ENCODE peak calls at places on chromosomes 5 and 9, in six cellular contexts. One of them, this sample, is unnamed.
A peak's percentile ranks its signal among the peaks of the same experiment; 100 is the strongest.

GRCh38 chr5:179269781-179270543 is 75.3 kb downstream of the ADAMTS2 start:
- DNase-seq in H4: no peak
- DNase-seq in substantia nigra: no peak
- DNase-seq in WTC11: no peak
- DNase-seq in BJ: peak; percentile 88
- DNase-seq in mucosa of gallbladder: no peak
- DNase-seq in this sample: no peak

GRCh38 chr9:135797507-135798302 is 95.7 kb downstream of the KCNT1 start:
- DNase-seq in H4: peak; percentile 40
- DNase-seq in substantia nigra: peak; percentile 27
- DNase-seq in WTC11: peak; percentile 88
- DNase-seq in BJ: no peak
- DNase-seq in mucosa of gallbladder: no peak
- DNase-seq in this sample: peak; percentile 74

GRCh38 chr5:52964138-52964537 is 25.0 kb upstream of the ITGA2 start:
- DNase-seq in H4: peak; percentile 22
- DNase-seq in substantia nigra: no peak
- DNase-seq in WTC11: no peak
- DNase-seq in BJ: no peak
- DNase-seq in mucosa of gallbladder: no peak
- DNase-seq in this sample: no peak

GRCh38 chr9:137975936-137976565 is 98.5 kb downstream of the CACNA1B start:
- DNase-seq in H4: no peak
- DNase-seq in substantia nigra: no peak
- DNase-seq in WTC11: no peak
- DNase-seq in BJ: no peak
- DNase-seq in mucosa of gallbladder: no peak
- DNase-seq in this sample: no peak

GRCh38 chr5:37838152-37838932 is 1.5 kb downstream of the GDNF start:
- DNase-seq in H4: no peak
- DNase-seq in substantia nigra: no peak
- DNase-seq in WTC11: peak; percentile 66
- DNase-seq in BJ: no peak
- DNase-seq in mucosa of gallbladder: no peak
- DNase-seq in this sample: peak; percentile 40

GRCh38 chr5:112018846-112019245 is 261.9 kb upstream of the NREP start:
- DNase-seq in H4: no peak
- DNase-seq in substantia nigra: no peak
- DNase-seq in WTC11: no peak
- DNase-seq in BJ: no peak
- DNase-seq in mucosa of gallbladder: no peak
- DNase-seq in this sample: no peak

GRCh38 chr9:108297025-108297424 is 558.8 kb downstream of the ACTL7B start:
- DNase-seq in H4: peak; percentile 43
- DNase-seq in substantia nigra: no peak
- DNase-seq in WTC11: no peak
- DNase-seq in BJ: peak; percentile 88
- DNase-seq in mucosa of gallbladder: peak; percentile 38
- DNase-seq in this sample: no peak

GRCh38 chr5:6154216-6154615 is 224.1 kb downstream of the MED10 start:
- DNase-seq in H4: no peak
- DNase-seq in substantia nigra: no peak
- DNase-seq in WTC11: no peak
- DNase-seq in BJ: no peak
- DNase-seq in mucosa of gallbladder: no peak
- DNase-seq in this sample: no peak

GRCh38 chr5:81313686-81314085 is 12.3 kb downstream of the ZCCHC9 start:
- DNase-seq in H4: no peak
- DNase-seq in substantia nigra: no peak
- DNase-seq in WTC11: no peak
- DNase-seq in BJ: no peak
- DNase-seq in mucosa of gallbladder: no peak
- DNase-seq in this sample: no peak

GRCh38 chr9:121730188-121730587 is 78.8 kb downstream of the DAB2IP start:
- DNase-seq in H4: no peak
- DNase-seq in substantia nigra: no peak
- DNase-seq in WTC11: no peak
- DNase-seq in BJ: no peak
- DNase-seq in mucosa of gallbladder: no peak
- DNase-seq in this sample: no peak

GRCh38 chr9:12463641-12464040 is 229.5 kb upstream of the TYRP1 start:
- DNase-seq in H4: no peak
- DNase-seq in substantia nigra: no peak
- DNase-seq in WTC11: no peak
- DNase-seq in BJ: no peak
- DNase-seq in mucosa of gallbladder: no peak
- DNase-seq in this sample: no peak

GRCh38 chr5:124436294-124436693 is 310.1 kb downstream of the ZNF608 start:
- DNase-seq in H4: no peak
- DNase-seq in substantia nigra: no peak
- DNase-seq in WTC11: no peak
- DNase-seq in BJ: no peak
- DNase-seq in mucosa of gallbladder: no peak
- DNase-seq in this sample: no peak

GRCh38 chr5:107631805-107632362 is 38.9 kb downstream of the EFNA5 start:
- DNase-seq in H4: no peak
- DNase-seq in substantia nigra: no peak
- DNase-seq in WTC11: no peak
- DNase-seq in BJ: no peak
- DNase-seq in mucosa of gallbladder: no peak
- DNase-seq in this sample: no peak

GRCh38 chr5:141510850-141511718 is 22.2 kb downstream of the PCDHGC5 start:
- DNase-seq in H4: no peak
- DNase-seq in substantia nigra: no peak
- DNase-seq in WTC11: no peak
- DNase-seq in BJ: no peak
- DNase-seq in mucosa of gallbladder: no peak
- DNase-seq in this sample: peak; percentile 70

GRCh38 chr9:138073408-138073807 is 195.8 kb downstream of the CACNA1B start:
- DNase-seq in H4: no peak
- DNase-seq in substantia nigra: no peak
- DNase-seq in WTC11: no peak
- DNase-seq in BJ: no peak
- DNase-seq in mucosa of gallbladder: no peak
- DNase-seq in this sample: no peak

GRCh38 chr5:136063778-136064465 is 35.1 kb downstream of the TGFBI start:
- DNase-seq in H4: no peak
- DNase-seq in substantia nigra: no peak
- DNase-seq in WTC11: no peak
- DNase-seq in BJ: no peak
- DNase-seq in mucosa of gallbladder: no peak
- DNase-seq in this sample: no peak

GRCh38 chr5:12023614-12024241 is 119.5 kb upstream of the CTNND2 start:
- DNase-seq in H4: peak; percentile 56
- DNase-seq in substantia nigra: no peak
- DNase-seq in WTC11: no peak
- DNase-seq in BJ: no peak
- DNase-seq in mucosa of gallbladder: no peak
- DNase-seq in this sample: peak; percentile 21

GRCh38 chr5:1507457-1507856 is 16.3 kb downstream of the LPCAT1 start:
- DNase-seq in H4: no peak
- DNase-seq in substantia nigra: no peak
- DNase-seq in WTC11: no peak
- DNase-seq in BJ: no peak
- DNase-seq in mucosa of gallbladder: no peak
- DNase-seq in this sample: no peak

GRCh38 chr9:107137495-107138202 is 145.4 kb upstream of the RAD23B start:
- DNase-seq in H4: peak; percentile 29
- DNase-seq in substantia nigra: no peak
- DNase-seq in WTC11: no peak
- DNase-seq in BJ: no peak
- DNase-seq in mucosa of gallbladder: no peak
- DNase-seq in this sample: peak; percentile 36

GRCh38 chr5:60788863-60789513 is 55.1 kb downstream of the ELOVL7 start:
- DNase-seq in H4: no peak
- DNase-seq in substantia nigra: no peak
- DNase-seq in WTC11: no peak
- DNase-seq in BJ: no peak
- DNase-seq in mucosa of gallbladder: no peak
- DNase-seq in this sample: no peak

GRCh38 chr9:88326936-88327335 is 61.3 kb upstream of the SPIN1 start:
- DNase-seq in H4: no peak
- DNase-seq in substantia nigra: no peak
- DNase-seq in WTC11: no peak
- DNase-seq in BJ: no peak
- DNase-seq in mucosa of gallbladder: no peak
- DNase-seq in this sample: no peak

GRCh38 chr9:128091144-128091543 is 23.1 kb downstream of the SLC25A25 start:
- DNase-seq in H4: peak; percentile 35
- DNase-seq in substantia nigra: peak; percentile 63
- DNase-seq in WTC11: peak; percentile 81
- DNase-seq in BJ: peak; percentile 80
- DNase-seq in mucosa of gallbladder: peak; percentile 71
- DNase-seq in this sample: no peak

GRCh38 chr5:57291903-57292302 is 118.0 kb downstream of the GPBP1 start:
- DNase-seq in H4: no peak
- DNase-seq in substantia nigra: no peak
- DNase-seq in WTC11: no peak
- DNase-seq in BJ: no peak
- DNase-seq in mucosa of gallbladder: no peak
- DNase-seq in this sample: no peak

GRCh38 chr5:151463137-151464029 is 16.0 kb downstream of the SLC36A1 start:
- DNase-seq in H4: no peak
- DNase-seq in substantia nigra: no peak
- DNase-seq in WTC11: peak; percentile 72
- DNase-seq in BJ: no peak
- DNase-seq in mucosa of gallbladder: no peak
- DNase-seq in this sample: no peak

GRCh38 chr5:159010611-159011497 is 88.9 kb downstream of the EBF1 start:
- DNase-seq in H4: peak; percentile 25
- DNase-seq in substantia nigra: no peak
- DNase-seq in WTC11: no peak
- DNase-seq in BJ: no peak
- DNase-seq in mucosa of gallbladder: no peak
- DNase-seq in this sample: peak; percentile 46

GRCh38 chr9:20349568-20349967 is 272.7 kb downstream of the MLLT3 start:
- DNase-seq in H4: no peak
- DNase-seq in substantia nigra: no peak
- DNase-seq in WTC11: no peak
- DNase-seq in BJ: no peak
- DNase-seq in mucosa of gallbladder: no peak
- DNase-seq in this sample: no peak

GRCh38 chr5:68086857-68087256 is 128.7 kb upstream of the PIK3R1 start:
- DNase-seq in H4: no peak
- DNase-seq in substantia nigra: peak; percentile 41
- DNase-seq in WTC11: no peak
- DNase-seq in BJ: peak; percentile 47
- DNase-seq in mucosa of gallbladder: peak; percentile 52
- DNase-seq in this sample: no peak

GRCh38 chr5:64767959-64768357 is 533 bp downstream of the SREK1IP1 start:
- DNase-seq in H4: no peak
- DNase-seq in substantia nigra: no peak
- DNase-seq in WTC11: peak; percentile 16
- DNase-seq in BJ: no peak
- DNase-seq in mucosa of gallbladder: no peak
- DNase-seq in this sample: no peak

GRCh38 chr5:88661870-88662207 is 221.1 kb downstream of the MEF2C start:
- DNase-seq in H4: no peak
- DNase-seq in substantia nigra: no peak
- DNase-seq in WTC11: no peak
- DNase-seq in BJ: no peak
- DNase-seq in mucosa of gallbladder: no peak
- DNase-seq in this sample: no peak

GRCh38 chr5:145129797-145130196 is 705.3 kb downstream of the PRELID2 start:
- DNase-seq in H4: no peak
- DNase-seq in substantia nigra: no peak
- DNase-seq in WTC11: no peak
- DNase-seq in BJ: no peak
- DNase-seq in mucosa of gallbladder: no peak
- DNase-seq in this sample: no peak

GRCh38 chr9:88922091-88922490 is 69.2 kb upstream of the S1PR3 start:
- DNase-seq in H4: no peak
- DNase-seq in substantia nigra: no peak
- DNase-seq in WTC11: no peak
- DNase-seq in BJ: no peak
- DNase-seq in mucosa of gallbladder: no peak
- DNase-seq in this sample: peak; percentile 21

GRCh38 chr9:94909250-94909894 is 182.9 kb downstream of the AOPEP start:
- DNase-seq in H4: no peak
- DNase-seq in substantia nigra: no peak
- DNase-seq in WTC11: no peak
- DNase-seq in BJ: no peak
- DNase-seq in mucosa of gallbladder: no peak
- DNase-seq in this sample: no peak

GRCh38 chr5:180007582-180007981 is 64.0 kb downstream of the RNF130 start:
- DNase-seq in H4: no peak
- DNase-seq in substantia nigra: no peak
- DNase-seq in WTC11: peak; percentile 18
- DNase-seq in BJ: no peak
- DNase-seq in mucosa of gallbladder: no peak
- DNase-seq in this sample: no peak